ENCODE peak calls at places on chromosomes 11 and 22, in four cellular contexts. D is IMR-90, B is left ventricle myocardium inferior, E is fibroblast of pulmonary artery. S is an unnamed sample.

GRCh38 chr11:104650234-104650633 is 248.0 kb downstream of the CASP12 start:
- DNase-seq in D (no peak), E (no peak), B (no peak), S (no peak)

GRCh38 chr11:17343907-17344306 is 7.7 kb upstream of the NCR3LG1 start:
- DNase-seq in B (no peak), E (peak), D (peak), S (no peak)

GRCh38 chr11:93813974-93814373 is 29.9 kb downstream of the MED17 start:
- DNase-seq in B (no peak), E (no peak), D (no peak), S (no peak)

GRCh38 chr22:23888615-23889401 is 5.4 kb upstream of the MIF start:
- DNase-seq in E (peak), B (no peak), D (peak), S (no peak)

GRCh38 chr11:66336234-66337102 is at the start of gene RIN1:
- DNase-seq in D (peak), E (peak), B (no peak), S (no peak)

GRCh38 chr22:17910561-17911311 is 113.6 kb downstream of the MICAL3 start:
- DNase-seq in E (peak), D (peak), B (peak), S (peak)

GRCh38 chr11:68412593-68413475 is 47.7 kb upstream of the PPP6R3 start:
- DNase-seq in E (peak), B (peak), D (peak), S (no peak)

GRCh38 chr11:11171854-11172253 is 181.2 kb downstream of the CSNK2A3 start:
- DNase-seq in E (no peak), D (no peak), B (no peak), S (no peak)

GRCh38 chr11:12993626-12994025 is 15.5 kb upstream of the RASSF10 start:
- DNase-seq in B (no peak), E (no peak), D (no peak), S (no peak)

GRCh38 chr11:72243173-72243566 is 806 bp downstream of the PHOX2A start:
- DNase-seq in D (no peak), E (no peak), B (no peak), S (no peak)

GRCh38 chr11:10588904-10589303 is 20.4 kb upstream of the LYVE1 start:
- DNase-seq in D (no peak), B (no peak), E (no peak), S (no peak)

GRCh38 chr22:32700186-32700882 is 101.2 kb upstream of the TIMP3 start:
- DNase-seq in E (peak), D (peak), B (no peak), S (no peak)

GRCh38 chr11:46504817-46505613 is 88.8 kb downstream of the AMBRA1 start:
- DNase-seq in D (peak), E (no peak), B (no peak), S (no peak)

GRCh38 chr11:12556788-12557384 is 117.3 kb upstream of the TEAD1 start:
- DNase-seq in D (peak), B (peak), E (peak), S (no peak)

GRCh38 chr11:68354181-68354872 is 41.9 kb downstream of the LRP5 start:
- DNase-seq in B (peak), D (peak), E (peak), S (no peak)

GRCh38 chr11:69297926-69298777 is 4.2 kb downstream of the MYEOV start:
- DNase-seq in B (peak), D (peak), E (peak), S (no peak)

GRCh38 chr11:124465368-124465767 is 19.9 kb upstream of the OR8B8 start:
- DNase-seq in B (no peak), D (no peak), E (no peak), S (no peak)

GRCh38 chr11:74630043-74630442 is 37.7 kb downstream of the POLD3 start:
- DNase-seq in B (no peak), D (no peak), E (no peak), S (no peak)

GRCh38 chr11:96234866-96235441 is 108.0 kb downstream of the MAML2 start:
- DNase-seq in E (no peak), D (no peak), B (no peak), S (no peak)

GRCh38 chr11:33147559-33147958 is 13.7 kb downstream of the CSTF3 start:
- DNase-seq in B (no peak), E (no peak), D (peak), S (no peak)

GRCh38 chr11:8870461-8871282 is 40.3 kb upstream of the AKIP1 start:
- DNase-seq in D (peak), B (peak), E (peak), S (peak)

GRCh38 chr11:83319346-83319745 is 33.2 kb upstream of the CCDC90B start:
- DNase-seq in D (no peak), E (no peak), B (no peak), S (no peak)

GRCh38 chr22:37480387-37481346 is 5.5 kb downstream of the MFNG start:
- DNase-seq in B (no peak), D (no peak), E (no peak), S (no peak)

GRCh38 chr11:4184163-4184916 is 89.7 kb downstream of the RRM1 start:
- DNase-seq in B (peak), E (no peak), D (peak), S (no peak)

GRCh38 chr11:58742981-58743880 is 11.5 kb upstream of the GLYAT start:
- DNase-seq in E (no peak), D (no peak), B (no peak), S (no peak)

GRCh38 chr11:75031224-75031753 is 42.6 kb downstream of the NEU3 start:
- DNase-seq in D (peak), B (no peak), E (peak), S (no peak)

GRCh38 chr11:43996318-43996717 is 51.5 kb upstream of the ACCSL start:
- DNase-seq in E (no peak), D (no peak), B (no peak), S (no peak)

GRCh38 chr11:62181097-62181496 is 8.9 kb upstream of the SCGB1D1 start:
- DNase-seq in D (no peak), E (no peak), B (no peak), S (no peak)

GRCh38 chr11:129710423-129710822 is 105.2 kb upstream of the TMEM45B start:
- DNase-seq in E (no peak), D (no peak), B (no peak), S (no peak)

GRCh38 chr11:65291613-65292012 is 23.1 kb upstream of the CDC42EP2 start:
- DNase-seq in D (peak), B (no peak), E (peak), S (no peak)

DNA sequence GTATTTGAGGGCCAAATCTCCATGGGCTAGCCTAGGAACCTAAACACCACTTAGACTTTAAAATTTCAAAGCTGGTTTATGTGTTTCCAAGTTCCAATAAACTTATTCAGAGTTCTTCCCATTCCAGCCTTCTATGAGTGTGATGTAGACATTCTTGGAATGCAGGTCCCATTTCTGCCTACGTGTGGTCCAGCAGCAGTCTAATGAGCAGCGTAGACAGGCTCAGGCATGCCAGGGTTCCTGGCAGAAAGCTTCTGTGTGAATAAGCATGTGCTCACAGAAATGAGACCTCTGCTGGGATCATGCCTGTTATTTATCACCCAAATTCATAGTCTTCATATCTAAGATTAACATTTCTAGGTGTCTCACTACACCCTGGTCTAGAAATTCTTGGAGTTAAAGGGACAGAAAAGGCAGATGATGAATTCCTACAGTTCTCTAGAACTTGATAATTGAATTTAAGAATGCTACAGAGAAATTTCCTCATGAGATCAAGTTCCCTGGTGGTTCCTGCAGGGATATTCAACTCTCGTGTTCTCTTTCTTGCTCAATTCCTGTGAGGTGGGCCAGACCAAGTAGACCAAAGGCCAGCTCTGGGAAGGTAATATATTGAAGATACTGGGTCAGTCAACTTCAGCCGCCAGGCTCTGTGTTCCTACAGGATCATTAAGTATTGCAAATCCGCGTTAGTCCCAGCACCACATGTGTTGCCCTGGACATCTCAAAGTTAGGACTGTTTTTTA is 17.6 kb downstream of the RNF185 start:
- DNase-seq in B (no peak), D (peak), E (peak), S (no peak)
- TF ChIP-seq CTCF in B (no peak), D (peak), E (no peak), S (no peak)

GRCh38 chr11:77158041-77158695 is 30.1 kb downstream of the MYO7A start:
- DNase-seq in E (no peak), D (no peak), B (no peak), S (no peak)

GRCh38 chr11:77163271-77163670 is 35.2 kb downstream of the MYO7A start:
- DNase-seq in D (no peak), B (no peak), E (no peak), S (no peak)

GRCh38 chr11:77159219-77159936 is 31.3 kb downstream of the MYO7A start:
- DNase-seq in B (no peak), E (no peak), D (no peak), S (no peak)

GRCh38 chr11:77156396-77157195 is 28.6 kb downstream of the MYO7A start:
- DNase-seq in B (no peak), D (no peak), E (no peak), S (no peak)

DNA sequence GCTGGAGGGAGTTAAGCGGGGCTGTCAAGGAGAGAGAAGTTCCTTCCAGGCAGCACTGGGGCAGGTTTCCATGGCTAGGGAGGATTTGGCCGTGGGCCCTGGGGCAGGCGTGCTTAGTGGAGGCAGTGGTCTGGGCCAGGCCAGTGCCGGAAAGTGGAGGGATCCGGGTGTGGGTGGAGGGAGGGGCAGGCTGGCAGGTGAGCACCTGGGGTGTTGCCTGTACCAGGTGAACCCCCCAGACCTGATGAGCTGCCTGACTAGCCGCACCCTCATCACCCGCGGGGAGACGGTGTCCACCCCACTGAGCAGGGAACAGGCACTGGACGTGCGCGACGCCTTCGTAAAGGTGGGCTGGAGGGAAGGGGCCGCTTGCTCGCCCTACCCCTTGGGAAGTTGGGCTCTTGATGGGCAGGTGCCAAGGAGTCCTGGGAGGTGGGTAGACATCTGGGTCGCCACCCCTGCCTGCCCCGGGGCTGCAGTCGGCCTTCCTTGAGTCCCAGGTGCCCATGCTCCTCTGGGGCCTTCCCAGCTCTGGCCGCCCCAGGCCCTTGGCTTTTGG is 32.0 kb downstream of the MYO7A start:
- DNase-seq in D (no peak), B (no peak), E (no peak), S (no peak)
- TF ChIP-seq CTCF in D (no peak), B (no peak), E (no peak), S (no peak)

DNA sequence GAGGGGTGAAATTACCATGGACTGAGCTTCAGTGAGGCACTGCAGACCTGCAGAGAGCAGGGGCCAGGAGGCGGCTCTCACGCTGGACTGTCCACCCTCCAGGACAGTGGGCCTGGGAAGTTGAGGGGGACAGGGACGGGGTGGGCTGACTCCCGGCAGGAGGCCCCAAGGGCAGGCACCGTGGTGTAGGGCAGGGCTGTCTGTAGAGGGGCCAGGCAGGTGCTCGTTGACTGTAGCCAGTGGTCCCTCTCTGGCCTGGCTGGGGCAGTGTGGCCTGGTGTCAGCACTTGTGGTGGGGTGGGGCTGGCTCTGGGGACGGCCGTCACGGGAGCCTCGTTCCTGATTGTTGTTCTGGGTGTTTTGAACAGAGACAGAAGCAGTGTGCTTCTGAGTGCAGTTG is 46.4 kb downstream of the MUC6 start:
- DNase-seq in E (no peak), D (no peak), B (no peak), S (no peak)
- TF ChIP-seq CTCF in E (no peak), D (no peak), B (no peak), S (no peak)

DNA sequence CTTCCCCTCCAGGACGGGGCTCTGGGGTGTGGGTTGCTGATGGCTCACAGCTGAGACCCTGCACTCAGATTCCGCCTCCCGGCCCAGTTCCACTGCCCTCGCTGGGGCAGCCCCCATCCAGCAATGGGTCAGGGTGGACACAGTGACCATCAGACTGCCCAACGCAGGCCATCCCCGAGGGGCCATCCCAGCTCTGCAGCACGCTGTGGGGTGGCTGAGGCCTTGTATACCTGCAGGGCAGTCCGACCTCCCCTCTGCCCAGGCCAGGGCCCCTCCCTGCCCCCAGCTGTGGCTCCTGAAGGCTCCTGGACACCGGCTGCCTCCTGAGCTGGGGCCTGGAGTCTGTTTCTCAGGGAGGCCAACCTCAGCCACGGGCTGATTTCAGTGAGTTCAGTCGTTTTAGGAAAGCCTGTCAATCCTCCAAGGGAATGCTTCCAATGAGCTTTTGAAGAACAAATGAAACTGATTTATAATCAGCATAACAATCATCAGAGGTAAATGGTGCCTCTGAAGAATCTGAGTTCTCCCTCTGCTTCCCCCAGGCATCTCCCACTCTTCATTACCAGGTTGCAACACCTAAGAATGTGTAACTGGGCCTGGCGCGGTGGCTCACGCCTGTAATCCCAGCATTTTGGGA is 95.1 kb downstream of the CELSR1 start:
- DNase-seq in D (no peak), E (no peak), B (no peak), S (no peak)
- TF ChIP-seq CTCF in D (no peak), E (no peak), B (no peak), S (no peak)

GRCh38 chr11:118149493-118149892 is 3.1 kb downstream of the SCN4B start:
- DNase-seq in E (no peak), D (no peak), B (no peak), S (no peak)

GRCh38 chr11:118152020-118152551 is 537 bp downstream of the SCN4B start:
- DNase-seq in E (no peak), D (no peak), B (no peak), S (no peak)

GRCh38 chr11:118153516-118153915 is 893 bp upstream of the SCN4B start:
- DNase-seq in D (no peak), B (no peak), E (no peak), S (no peak)

GRCh38 chr11:118152552-118153471 is at the start of gene SCN4B:
- DNase-seq in D (peak), E (peak), B (peak), S (peak)

DNA sequence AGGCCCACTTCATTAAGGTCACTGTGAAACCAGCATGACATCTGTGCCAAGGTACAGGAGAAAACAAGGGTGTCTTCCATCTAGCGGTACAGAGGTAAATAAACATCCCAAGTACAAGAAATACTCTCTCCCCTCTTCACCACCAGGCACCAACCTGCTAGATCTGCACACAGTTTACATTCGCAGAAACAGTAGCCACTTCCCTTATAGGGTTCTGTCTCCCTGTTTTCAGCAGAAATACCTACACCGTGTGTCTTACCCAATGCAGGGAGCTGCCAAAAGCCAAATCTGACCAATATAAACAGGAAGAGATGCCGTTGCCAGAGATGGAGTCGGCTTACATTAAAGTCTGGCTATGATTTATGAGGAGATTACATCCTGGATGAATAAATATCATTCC is 1.2 kb downstream of the SCN4B start:
- DNase-seq in B (no peak), D (peak), E (no peak), S (no peak)
- TF ChIP-seq CTCF in B (no peak), D (no peak), E (no peak), S (no peak)

GRCh38 chr22:21713428-21714058 is 22.1 kb downstream of the YPEL1 start:
- DNase-seq in E (no peak), B (no peak), D (no peak), S (no peak)
- TF ChIP-seq CTCF in E (no peak), B (no peak), D (no peak), S (no peak)